ENCODE peak calls at places on chromosomes 4 and X, in nine cellular contexts. P is left ventricle myocardium inferior; C is fibroblast of lung; Q is right atrium auricular region; J is endodermal cell; K is CD8-positive, alpha-beta T cell; S is IMR-90; N is GM06990; M is ascending aorta. H is an unnamed sample.

GRCh38 chr4:17347445-17347844 is 164.4 kb downstream of the QDPR start:
- DNase-seq in P (no peak), C (peak), Q (no peak), J (peak), K (no peak), S (peak), N (no peak), M (no peak), H (peak)

GRCh38 chr4:60682901-60683300 is 517.2 kb upstream of the ADGRL3 start:
- DNase-seq in P (no peak), C (peak), Q (no peak), J (no peak), K (no peak), S (peak), N (no peak), M (no peak), H (peak)

GRCh38 chr4:17111959-17112659 is 213.7 kb upstream of the LDB2 start:
- DNase-seq in P (no peak), C (no peak), Q (no peak), J (peak), K (no peak), S (no peak), N (no peak), M (no peak), H (no peak)

GRCh38 chr4:96809563-96809962 is 969.7 kb downstream of the PDHA2 start:
- DNase-seq in P (no peak), C (no peak), Q (no peak), J (no peak), K (no peak), S (no peak), N (no peak), M (no peak), H (no peak)

GRCh38 chr4:163991268-163991667 is 496.8 kb downstream of the TMA16 start:
- DNase-seq in P (no peak), C (peak), Q (no peak), J (peak), K (no peak), S (no peak), N (no peak), M (no peak), H (no peak)

GRCh38 chrX:150761819-150762216 is 68.6 kb downstream of the MTMR1 start:
- DNase-seq in P (no peak), C (no peak), Q (no peak), J (no peak), K (no peak), S (no peak), N (no peak), M (no peak), H (no peak)

GRCh38 chrX:45849261-45849660 is 648.6 kb upstream of the DIPK2B start:
- DNase-seq in P (no peak), C (peak), Q (no peak), J (no peak), K (no peak), S (peak), N (no peak), M (no peak), H (peak)

GRCh38 chr4:20652226-20652836 is 47.9 kb upstream of the PACRGL start:
- DNase-seq in P (no peak), C (no peak), Q (no peak), J (no peak), K (no peak), S (no peak), N (no peak), M (no peak), H (no peak)

GRCh38 chr4:108885211-108885610 is 122.4 kb upstream of the ETNPPL start:
- DNase-seq in P (no peak), C (peak), Q (no peak), J (no peak), K (no peak), S (peak), N (no peak), M (no peak), H (peak)

GRCh38 chr4:156875697-156876096 is 95.9 kb downstream of the PDGFC start:
- DNase-seq in P (no peak), C (no peak), Q (no peak), J (no peak), K (no peak), S (no peak), N (no peak), M (no peak), H (no peak)

GRCh38 chrX:31099536-31100090 is 27.8 kb upstream of the FTHL17 start:
- DNase-seq in P (no peak), C (no peak), Q (no peak), J (no peak), K (no peak), S (no peak), N (peak), M (no peak), H (no peak)

GRCh38 chr4:3514806-3515421 is 17.3 kb downstream of the LRPAP1 start:
- DNase-seq in P (peak), C (no peak), Q (no peak), J (peak), K (no peak), S (no peak), N (no peak), M (no peak), H (no peak)

GRCh38 chrX:10582945-10583344 is 37.4 kb downstream of the MID1 start:
- DNase-seq in P (no peak), C (peak), Q (no peak), J (no peak), K (no peak), S (peak), N (no peak), M (no peak), H (peak)

GRCh38 chrX:20361890-20362262 is 95.2 kb upstream of the RPS6KA3 start:
- DNase-seq in P (no peak), C (peak), Q (no peak), J (peak), K (no peak), S (peak), N (no peak), M (no peak), H (peak)

GRCh38 chr4:80092847-80093246 is 19.8 kb upstream of the ANTXR2 start:
- DNase-seq in P (no peak), C (no peak), Q (no peak), J (no peak), K (no peak), S (no peak), N (no peak), M (no peak), H (no peak)

GRCh38 chr4:120202222-120202621 is 135.6 kb upstream of the MAD2L1 start:
- DNase-seq in P (no peak), C (no peak), Q (no peak), J (no peak), K (no peak), S (no peak), N (no peak), M (no peak), H (no peak)

GRCh38 chr4:8351931-8352367 is 82.4 kb downstream of the HTRA3 start:
- DNase-seq in P (no peak), C (peak), Q (no peak), J (no peak), K (no peak), S (peak), N (no peak), M (peak), H (peak)

GRCh38 chr4:88277711-88278025 is 6.7 kb downstream of the PPM1K start:
- DNase-seq in P (no peak), C (no peak), Q (no peak), J (no peak), K (no peak), S (no peak), N (no peak), M (no peak), H (no peak)

GRCh38 chr4:113476800-113477199 is 284.7 kb downstream of the CAMK2D start:
- DNase-seq in P (no peak), C (peak), Q (no peak), J (no peak), K (no peak), S (peak), N (no peak), M (no peak), H (peak)

GRCh38 chr4:41204400-41204978 is 9.9 kb downstream of the APBB2 start:
- DNase-seq in P (peak), C (peak), Q (no peak), J (no peak), K (no peak), S (peak), N (no peak), M (no peak), H (peak)

GRCh38 chr4:158895797-158896442 is 127.1 kb downstream of the FNIP2 start:
- DNase-seq in P (no peak), C (peak), Q (no peak), J (peak), K (no peak), S (peak), N (no peak), M (no peak), H (no peak)

GRCh38 chrX:57044226-57044625 is 48.9 kb upstream of the SPIN3 start:
- DNase-seq in P (no peak), C (no peak), Q (no peak), J (no peak), K (no peak), S (no peak), N (no peak), M (no peak), H (no peak)

GRCh38 chrX:132957211-132958085 is 981 bp downstream of the HS6ST2 start:
- DNase-seq in P (no peak), C (peak), Q (no peak), J (no peak), K (no peak), S (no peak), N (no peak), M (no peak), H (no peak)

GRCh38 chrX:132956421-132957210 is 1.8 kb downstream of the HS6ST2 start:
- DNase-seq in P (no peak), C (no peak), Q (no peak), J (peak), K (no peak), S (no peak), N (peak), M (no peak), H (no peak)

GRCh38 chrX:132955710-132956109 is 2.7 kb downstream of the HS6ST2 start:
- DNase-seq in P (no peak), C (no peak), Q (no peak), J (peak), K (no peak), S (no peak), N (no peak), M (no peak), H (no peak)

GRCh38 chrX:132961511-132961910 is 3.1 kb upstream of the HS6ST2 start:
- DNase-seq in P (no peak), C (no peak), Q (no peak), J (no peak), K (no peak), S (no peak), N (no peak), M (no peak), H (no peak)

GRCh38 chrX:132958086-132958703 is at the start of gene HS6ST2:
- DNase-seq in P (no peak), C (no peak), Q (no peak), J (peak), K (no peak), S (no peak), N (peak), M (no peak), H (no peak)
- H3K4me3 ChIP-seq in P (peak), C (no peak), Q (peak), J (peak), K (no peak), S (no peak), N (no peak), M (peak), H (no peak)

DNA sequence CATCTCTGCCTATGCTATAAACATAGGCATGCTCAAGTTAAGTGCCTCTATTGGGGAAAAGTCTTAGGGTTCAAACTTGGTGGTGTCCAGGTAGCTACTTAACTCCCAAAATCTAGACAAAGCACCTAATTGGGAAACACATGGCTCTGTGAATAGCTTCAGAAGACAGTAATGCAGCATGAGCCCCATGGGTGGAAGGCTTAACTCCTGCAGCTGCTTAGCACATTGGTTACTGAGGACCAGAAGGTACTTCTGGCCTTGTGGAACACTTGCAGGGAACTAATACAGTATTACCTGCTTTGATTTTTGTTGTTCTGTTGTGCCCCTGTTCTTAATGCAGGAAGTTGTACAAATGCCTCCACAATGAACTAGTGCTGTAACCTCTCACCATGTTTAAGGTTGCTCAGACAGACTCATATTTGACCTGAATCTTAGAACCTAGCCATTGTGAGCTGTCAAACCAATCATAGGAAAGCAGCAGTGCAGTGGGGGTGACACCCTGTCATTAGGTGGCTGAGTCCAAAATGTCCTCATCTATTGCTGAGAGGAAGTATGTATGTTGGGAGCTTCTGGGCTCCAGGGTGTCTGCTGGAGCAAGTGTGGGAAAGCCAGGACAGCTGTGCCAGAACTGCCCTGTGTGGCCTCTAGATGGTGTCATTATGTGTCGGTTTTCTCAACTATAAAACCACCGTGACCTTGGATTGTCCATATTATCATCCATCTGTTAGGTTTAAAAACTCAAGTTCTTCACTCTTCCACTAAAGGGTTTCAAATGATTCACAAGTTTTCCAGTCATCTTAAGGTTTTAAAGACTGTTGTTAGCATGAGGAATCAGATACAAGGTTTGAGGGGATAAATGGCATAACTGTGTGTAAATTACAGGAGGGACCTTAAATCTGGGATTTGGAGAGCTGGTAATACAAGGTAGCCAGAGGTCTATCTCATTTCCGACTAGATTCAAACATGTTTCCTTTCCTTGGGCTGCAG is 69.9 kb upstream of the WDR1 start:
- DNase-seq in P (no peak), C (no peak), Q (no peak), J (no peak), K (no peak), S (no peak), N (no peak), M (no peak), H (peak)
- TF ChIP-seq CTCF in P (no peak), C (no peak), Q (no peak), J (peak), K (no peak), S (no peak), N (peak), M (no peak), H (peak)

GRCh38 chr4:166972071-166972470 is 262.2 kb downstream of the SPOCK3 start:
- DNase-seq in P (no peak), C (peak), Q (no peak), J (no peak), K (no peak), S (no peak), N (peak), M (no peak), H (peak)
- H3K4me3 ChIP-seq in P (no peak), C (no peak), Q (no peak), J (no peak), K (no peak), S (no peak), N (no peak), M (no peak), H (no peak)

GRCh38 chr4:67291639-67292038 is 253.7 kb downstream of the CENPC start:
- DNase-seq in P (no peak), C (no peak), Q (no peak), J (no peak), K (no peak), S (no peak), N (no peak), M (no peak), H (no peak)

GRCh38 chr4:67292045-67292444 is 253.3 kb downstream of the CENPC start:
- DNase-seq in P (no peak), C (no peak), Q (no peak), J (no peak), K (no peak), S (no peak), N (no peak), M (no peak), H (no peak)

GRCh38 chr4:67292649-67293048 is 252.7 kb downstream of the CENPC start:
- DNase-seq in P (no peak), C (no peak), Q (no peak), J (no peak), K (no peak), S (no peak), N (no peak), M (no peak), H (no peak)

GRCh38 chr4:67286724-67287123 is 258.6 kb downstream of the CENPC start:
- DNase-seq in P (no peak), C (no peak), Q (no peak), J (no peak), K (no peak), S (no peak), N (no peak), M (no peak), H (no peak)

GRCh38 chr4:67288964-67289363 is 256.3 kb downstream of the CENPC start:
- DNase-seq in P (no peak), C (peak), Q (no peak), J (peak), K (no peak), S (no peak), N (no peak), M (no peak), H (peak)
- TF ChIP-seq CTCF in P (no peak), C (no peak), Q (no peak), J (peak), K (no peak), S (peak), N (peak), M (no peak), H (peak)

DNA sequence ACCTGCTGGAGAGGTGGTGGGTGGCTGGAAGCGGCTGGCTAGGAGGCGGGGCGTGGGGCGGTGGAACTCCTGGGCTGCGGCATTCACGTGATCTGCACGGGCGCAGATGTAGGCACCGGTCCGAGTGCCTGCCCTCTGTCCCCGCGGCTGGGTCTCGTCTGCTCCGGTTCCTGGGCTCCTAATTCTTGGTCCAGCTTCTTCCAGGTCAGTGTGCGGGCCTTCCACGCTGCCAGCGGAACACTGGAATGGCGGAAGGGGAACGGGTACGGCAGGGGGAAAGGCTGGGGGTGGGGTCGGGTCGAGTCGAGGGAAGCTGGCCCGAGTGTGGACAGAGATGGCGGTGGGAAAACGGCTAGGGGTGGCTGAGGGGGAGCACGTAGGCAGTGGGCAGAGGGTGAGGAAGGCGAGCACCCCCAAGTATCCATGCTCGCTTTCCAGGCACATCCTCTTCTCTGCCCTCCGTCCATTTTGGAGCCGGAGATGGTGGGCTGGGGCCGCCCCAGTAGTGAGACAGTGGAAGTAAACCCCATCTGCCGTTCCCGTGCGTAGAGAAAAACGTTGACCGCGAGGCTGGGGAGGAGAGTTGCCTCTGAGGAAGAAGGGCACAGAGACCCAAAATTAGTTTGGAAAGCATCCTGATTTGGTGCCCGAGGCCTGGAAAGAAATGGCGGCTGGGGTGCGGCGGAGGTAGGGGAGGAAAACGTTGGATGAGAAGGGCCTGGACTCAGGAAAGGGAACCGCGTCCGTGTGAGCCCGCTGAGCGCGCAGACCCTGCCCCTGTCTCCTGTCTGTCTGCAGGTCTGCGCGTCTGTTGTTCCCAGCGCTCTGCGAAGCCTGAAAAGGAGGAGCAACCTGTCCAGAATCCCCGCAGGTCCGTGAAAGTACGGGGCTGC is at the start of gene TCEAL4:
- DNase-seq in P (peak), C (peak), Q (no peak), J (peak), K (peak), S (no peak), N (peak), M (peak), H (peak)
- H3K4me3 ChIP-seq in P (peak), C (peak), Q (peak), J (peak), K (peak), S (peak), N (peak), M (peak), H (peak)

DNA sequence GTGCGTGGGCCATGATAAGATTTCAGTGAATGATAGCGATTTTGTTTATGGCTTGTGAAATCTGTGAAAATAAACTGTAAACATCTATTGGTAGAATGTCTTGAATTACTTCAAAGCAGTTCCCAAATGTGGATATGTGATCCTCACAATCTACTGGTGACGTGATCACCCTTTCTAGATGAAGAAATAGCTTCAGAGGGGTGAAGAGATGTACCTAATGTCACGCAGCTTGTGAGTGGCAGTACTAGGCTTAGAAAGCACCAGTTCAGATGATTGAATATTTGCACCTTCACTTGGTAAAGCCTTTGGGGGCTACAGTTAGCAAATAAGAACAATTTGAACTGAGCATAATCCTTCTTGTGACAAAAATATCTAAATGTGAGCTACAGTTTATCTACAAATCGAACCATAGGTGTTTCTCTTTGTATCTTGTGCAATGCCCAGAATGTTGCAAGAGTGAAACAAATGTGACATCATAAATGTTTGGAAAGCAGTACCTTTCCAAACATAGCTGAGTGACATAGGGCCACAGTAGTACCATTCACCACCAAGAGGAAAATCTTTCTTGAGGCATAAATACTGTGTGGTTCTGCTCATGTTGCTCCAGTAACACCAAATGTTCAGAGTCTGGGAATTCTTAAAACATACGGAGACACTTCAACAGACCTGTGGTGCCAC is 14.2 kb downstream of the PAK3 start:
- DNase-seq in P (no peak), C (no peak), Q (no peak), J (no peak), K (no peak), S (no peak), N (no peak), M (no peak), H (no peak)
- TF ChIP-seq CTCF in P (no peak), C (no peak), Q (no peak), J (no peak), K (no peak), S (no peak), N (no peak), M (no peak), H (no peak)

GRCh38 chr4:183342541-183343533 is 20.6 kb upstream of the CLDN24 start:
- DNase-seq in P (peak), C (no peak), Q (no peak), J (no peak), K (no peak), S (no peak), N (no peak), M (no peak), H (no peak)
- H3K4me3 ChIP-seq in P (peak), C (peak), Q (no peak), J (no peak), K (no peak), S (no peak), N (no peak), M (no peak), H (no peak)